ENCODE peak calls at places on chromosome 6, in five cellular contexts. One of them, this sample, is unnamed.

GRCh38 chr6:28606424-28607391 is 81.0 kb downstream of the GPX5 start:
- DNase-seq in adrenal gland: no peak
- DNase-seq in PC-9: peak; percentile 55
- DNase-seq in upper lobe of left lung: no peak
- DNase-seq in cardiac muscle cell: peak; percentile 81
- DNase-seq in this sample: no peak

GRCh38 chr6:139109558-139109957 is 25.3 kb upstream of the HECA start:
- DNase-seq in cardiac muscle cell: peak; percentile 8
- DNase-seq in PC-9: peak; percentile 21
- DNase-seq in adrenal gland: no peak
- DNase-seq in upper lobe of left lung: no peak
- DNase-seq in this sample: no peak

GRCh38 chr6:167825759-167826229 is 917 bp upstream of the AFDN start:
- DNase-seq in PC-9: no peak
- DNase-seq in upper lobe of left lung: peak; percentile 90
- DNase-seq in cardiac muscle cell: peak; percentile 84
- DNase-seq in adrenal gland: peak; percentile 60
- DNase-seq in this sample: peak; percentile 62

GRCh38 chr6:156809034-156809433 is 31.9 kb downstream of the ARID1B start:
- DNase-seq in adrenal gland: peak; percentile 63
- DNase-seq in cardiac muscle cell: no peak
- DNase-seq in PC-9: no peak
- DNase-seq in upper lobe of left lung: no peak
- DNase-seq in this sample: no peak

GRCh38 chr6:71279321-71279720 is 9.3 kb upstream of the OGFRL1 start:
- DNase-seq in upper lobe of left lung: no peak
- DNase-seq in cardiac muscle cell: no peak
- DNase-seq in adrenal gland: no peak
- DNase-seq in PC-9: no peak
- DNase-seq in this sample: no peak

GRCh38 chr6:151379933-151380847 is 11.2 kb downstream of the ZBTB2 start:
- DNase-seq in PC-9: no peak
- DNase-seq in upper lobe of left lung: peak; percentile 29
- DNase-seq in cardiac muscle cell: no peak
- DNase-seq in adrenal gland: peak; percentile 59
- DNase-seq in this sample: no peak

GRCh38 chr6:149234051-149234962 is 83.2 kb upstream of the TAB2 start:
- DNase-seq in cardiac muscle cell: no peak
- DNase-seq in adrenal gland: no peak
- DNase-seq in PC-9: peak; percentile 57
- DNase-seq in upper lobe of left lung: no peak
- DNase-seq in this sample: no peak

GRCh38 chr6:87747646-87748045 is 45.6 kb upstream of the AKIRIN2 start:
- DNase-seq in cardiac muscle cell: no peak
- DNase-seq in adrenal gland: no peak
- DNase-seq in upper lobe of left lung: no peak
- DNase-seq in PC-9: no peak
- DNase-seq in this sample: no peak

GRCh38 chr6:58419321-58419720 is 1101.9 kb downstream of the PRIM2 start:
- DNase-seq in upper lobe of left lung: no peak
- DNase-seq in adrenal gland: no peak
- DNase-seq in PC-9: no peak
- DNase-seq in cardiac muscle cell: no peak
- DNase-seq in this sample: no peak
- H3K9me3 ChIP-seq in upper lobe of left lung: peaks cover 37% of the 10 kb centered on the region
- H3K9me3 ChIP-seq in adrenal gland: peaks cover 4% of the 10 kb centered on the region
- H3K9me3 ChIP-seq in PC-9: no peaks in the 10 kb centered on the region
- H3K9me3 ChIP-seq in cardiac muscle cell: no peaks in the 10 kb centered on the region
- H3K9me3 ChIP-seq in this sample: no peaks in the 10 kb centered on the region

GRCh38 chr6:143845033-143845432 is 1.9 kb downstream of the LTV1 start:
- DNase-seq in upper lobe of left lung: no peak
- DNase-seq in adrenal gland: no peak
- DNase-seq in PC-9: no peak
- DNase-seq in cardiac muscle cell: no peak
- DNase-seq in this sample: no peak
- H3K4me3 ChIP-seq in upper lobe of left lung: no peak overlapping the region
- H3K4me3 ChIP-seq in adrenal gland: no peak overlapping the region
- H3K4me3 ChIP-seq in PC-9: peak overlapping the region; percentile 94
- H3K4me3 ChIP-seq in cardiac muscle cell: no peak overlapping the region
- H3K4me3 ChIP-seq in this sample: no peak overlapping the region

GRCh38 chr6:502761-503160 is 111.2 kb downstream of the IRF4 start:
- DNase-seq in upper lobe of left lung: no peak
- DNase-seq in cardiac muscle cell: no peak
- DNase-seq in PC-9: no peak
- DNase-seq in adrenal gland: no peak
- DNase-seq in this sample: no peak

GRCh38 chr6:498795-499231 is 107.3 kb downstream of the IRF4 start:
- DNase-seq in upper lobe of left lung: no peak
- DNase-seq in cardiac muscle cell: no peak
- DNase-seq in adrenal gland: no peak
- DNase-seq in PC-9: no peak
- DNase-seq in this sample: no peak

GRCh38 chr6:501891-502601 is 110.5 kb downstream of the IRF4 start:
- DNase-seq in upper lobe of left lung: peak; percentile 72
- DNase-seq in cardiac muscle cell: no peak
- DNase-seq in PC-9: no peak
- DNase-seq in adrenal gland: no peak
- DNase-seq in this sample: no peak

GRCh38 chr6:496649-497048 is 105.1 kb downstream of the IRF4 start:
- DNase-seq in adrenal gland: no peak
- DNase-seq in PC-9: no peak
- DNase-seq in cardiac muscle cell: no peak
- DNase-seq in upper lobe of left lung: no peak
- DNase-seq in this sample: no peak

GRCh38 chr6:499617-500016 is 108.1 kb downstream of the IRF4 start:
- DNase-seq in adrenal gland: no peak
- DNase-seq in cardiac muscle cell: no peak
- DNase-seq in PC-9: no peak
- DNase-seq in upper lobe of left lung: no peak
- DNase-seq in this sample: no peak
- H3K4me1 ChIP-seq in adrenal gland: no peaks in the 10 kb centered on the region
- H3K4me1 ChIP-seq in cardiac muscle cell: no peaks in the 10 kb centered on the region
- H3K4me1 ChIP-seq in PC-9: no peaks in the 10 kb centered on the region
- H3K4me1 ChIP-seq in upper lobe of left lung: no peaks in the 10 kb centered on the region
- H3K4me1 ChIP-seq in this sample: no peaks in the 10 kb centered on the region

DNA sequence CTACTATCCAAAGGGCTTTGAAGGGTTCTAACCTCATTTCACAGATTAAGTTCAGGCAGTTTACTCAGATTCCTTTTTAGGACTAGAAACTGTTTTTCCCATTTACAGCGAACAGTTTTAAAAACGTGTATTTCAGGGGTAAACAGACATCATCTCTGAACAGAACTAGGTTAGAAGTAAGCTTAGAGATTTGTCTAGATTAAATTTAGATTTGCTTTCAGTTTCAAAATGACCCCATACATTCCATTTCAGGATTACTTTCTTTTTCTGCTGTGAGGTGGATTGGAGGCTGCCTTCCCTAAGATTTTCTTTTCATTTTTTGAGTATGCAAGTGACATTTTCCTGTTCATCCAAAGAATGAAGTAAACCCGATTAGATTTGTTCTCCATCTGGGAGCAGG is 747.3 kb downstream of the KHDRBS2 start:
- DNase-seq in cardiac muscle cell: no peak
- DNase-seq in adrenal gland: no peak
- DNase-seq in PC-9: no peak
- DNase-seq in upper lobe of left lung: no peak
- DNase-seq in this sample: no peak
- H3K9me3 ChIP-seq in cardiac muscle cell: no peaks in the 10 kb centered on the region
- H3K9me3 ChIP-seq in adrenal gland: no peaks in the 10 kb centered on the region
- H3K9me3 ChIP-seq in PC-9: no peaks in the 10 kb centered on the region
- H3K9me3 ChIP-seq in upper lobe of left lung: no peaks in the 10 kb centered on the region
- H3K9me3 ChIP-seq in this sample: no peaks in the 10 kb centered on the region

DNA sequence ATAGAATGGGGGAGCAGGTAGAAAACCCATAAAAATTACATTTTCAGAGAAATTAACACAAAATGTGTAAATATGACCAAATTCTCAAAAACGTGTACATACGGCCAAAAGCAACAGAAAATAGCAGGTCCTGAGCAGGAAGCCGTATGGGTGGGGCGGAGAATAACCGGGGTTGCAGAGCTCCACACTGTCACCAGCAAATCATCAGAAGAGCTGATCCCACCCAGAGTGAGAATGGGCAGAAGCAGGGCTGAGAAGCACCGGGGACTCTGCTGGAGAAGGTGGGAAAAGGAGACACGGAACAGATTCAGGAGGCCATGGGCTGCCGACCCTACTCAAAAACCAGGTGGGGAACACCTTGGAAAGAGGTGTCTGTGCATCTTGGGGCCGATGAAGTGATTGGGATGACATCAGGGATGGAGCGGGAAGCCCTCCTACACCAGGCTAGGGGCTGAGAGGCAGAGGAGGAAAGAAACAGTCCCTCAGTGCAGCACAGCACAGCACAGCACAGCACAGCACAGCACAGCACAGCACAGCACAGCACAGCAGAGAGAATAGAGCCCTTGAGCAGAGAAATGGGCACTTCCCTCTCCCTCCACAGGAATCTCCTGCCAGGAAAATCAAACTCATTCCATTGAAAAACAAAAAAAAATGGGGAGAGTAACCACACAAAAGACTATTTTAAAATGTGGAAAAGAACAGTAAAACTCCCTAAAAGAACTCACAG is 22.3 kb downstream of the STX7 start:
- DNase-seq in cardiac muscle cell: no peak
- DNase-seq in adrenal gland: peak; percentile 24
- DNase-seq in upper lobe of left lung: no peak
- DNase-seq in PC-9: no peak
- DNase-seq in this sample: no peak
- H3K4me3 ChIP-seq in cardiac muscle cell: no peak overlapping the region
- H3K4me3 ChIP-seq in adrenal gland: no peak overlapping the region
- H3K4me3 ChIP-seq in upper lobe of left lung: no peak overlapping the region
- H3K4me3 ChIP-seq in PC-9: no peak overlapping the region
- H3K4me3 ChIP-seq in this sample: no peak overlapping the region

DNA sequence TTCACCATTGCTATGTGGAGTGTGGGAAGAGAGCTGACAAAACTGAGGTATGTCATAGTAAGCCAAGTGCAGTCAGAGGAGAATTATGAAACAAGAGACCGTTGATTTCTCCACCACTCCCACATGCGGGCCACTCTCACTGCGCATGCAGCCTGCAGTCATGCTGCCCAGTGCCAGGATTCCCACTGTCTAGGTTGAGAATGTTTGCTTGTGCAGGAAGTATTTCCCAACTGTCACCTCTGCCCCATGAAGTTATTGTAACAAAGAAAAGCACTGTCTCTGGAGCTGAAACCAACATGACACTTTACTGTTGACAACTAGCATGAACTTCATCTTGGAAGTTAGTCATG is 18.7 kb upstream of the SFT2D1 start:
- DNase-seq in adrenal gland: no peak
- DNase-seq in PC-9: no peak
- DNase-seq in cardiac muscle cell: no peak
- DNase-seq in upper lobe of left lung: no peak
- DNase-seq in this sample: no peak
- H3K4me1 ChIP-seq in adrenal gland: peaks cover 14% of the 10 kb centered on the region
- H3K4me1 ChIP-seq in PC-9: peaks cover 9% of the 10 kb centered on the region
- H3K4me1 ChIP-seq in cardiac muscle cell: peaks cover 19% of the 10 kb centered on the region
- H3K4me1 ChIP-seq in upper lobe of left lung: no peaks in the 10 kb centered on the region
- H3K4me1 ChIP-seq in this sample: peaks cover 1% of the 10 kb centered on the region

GRCh38 chr6:117627533-117627932 is 25.2 kb upstream of the GOPC start:
- DNase-seq in cardiac muscle cell: no peak
- DNase-seq in upper lobe of left lung: no peak
- DNase-seq in adrenal gland: no peak
- DNase-seq in PC-9: peak; percentile 26
- DNase-seq in this sample: no peak
- H3K9me3 ChIP-seq in cardiac muscle cell: no peaks in the 10 kb centered on the region
- H3K9me3 ChIP-seq in upper lobe of left lung: peaks cover 16% of the 10 kb centered on the region
- H3K9me3 ChIP-seq in adrenal gland: peaks cover 6% of the 10 kb centered on the region
- H3K9me3 ChIP-seq in PC-9: peaks cover 19% of the 10 kb centered on the region
- H3K9me3 ChIP-seq in this sample: no peaks in the 10 kb centered on the region

GRCh38 chr6:108157972-108158441 is 7.8 kb upstream of the NR2E1 start:
- DNase-seq in upper lobe of left lung: peak; percentile 59
- DNase-seq in PC-9: no peak
- DNase-seq in cardiac muscle cell: no peak
- DNase-seq in adrenal gland: peak; percentile 29
- DNase-seq in this sample: no peak
- H3K4me3 ChIP-seq in upper lobe of left lung: no peak overlapping the region
- H3K4me3 ChIP-seq in PC-9: no peak overlapping the region
- H3K4me3 ChIP-seq in cardiac muscle cell: peak overlapping the region; percentile 11
- H3K4me3 ChIP-seq in adrenal gland: no peak overlapping the region
- H3K4me3 ChIP-seq in this sample: peak overlapping the region; percentile 19

This sample was measured in aorta.